ENCODE peak calls at places on chromosome 13, in nine cellular contexts. One of them, this sample, is unnamed.

GRCh38 chr13:77946522-77946921 is 27.9 kb upstream of the EDNRB start:
- DNase-seq in NCI-H345: no peak
- DNase-seq in esophagus squamous epithelium: no peak
- DNase-seq in ascending aorta: no peak
- DNase-seq in AG04450: no peak
- DNase-seq in ACHN: no peak
- DNase-seq in activated T-cell treated with anti-CD3 and anti-CD28 coated beads, Interleukin-2, amount 50 U/mL, for 72 hours: no peak
- DNase-seq in right atrium auricular region: no peak
- DNase-seq in stimulated activated CD4-positive, alpha-beta T cell treated with anti-CD3 and anti-CD28 coated beads, Interleukin-15, amount 100 ng/mL, for 48 hours: no peak
- DNase-seq in this sample: no peak

GRCh38 chr13:27174766-27175455 is 3.3 kb upstream of the USP12 start:
- DNase-seq in NCI-H345: no peak
- DNase-seq in esophagus squamous epithelium: no peak
- DNase-seq in ascending aorta: no peak
- DNase-seq in AG04450: no peak
- DNase-seq in ACHN: no peak
- DNase-seq in activated T-cell treated with anti-CD3 and anti-CD28 coated beads, Interleukin-2, amount 50 U/mL, for 72 hours: no peak
- DNase-seq in right atrium auricular region: no peak
- DNase-seq in stimulated activated CD4-positive, alpha-beta T cell treated with anti-CD3 and anti-CD28 coated beads, Interleukin-15, amount 100 ng/mL, for 48 hours: no peak
- DNase-seq in this sample: no peak

GRCh38 chr13:86986448-86986847 is 684.7 kb upstream of the SLITRK5 start:
- DNase-seq in NCI-H345: peak; percentile 55
- DNase-seq in esophagus squamous epithelium: no peak
- DNase-seq in ascending aorta: no peak
- DNase-seq in AG04450: no peak
- DNase-seq in ACHN: no peak
- DNase-seq in activated T-cell treated with anti-CD3 and anti-CD28 coated beads, Interleukin-2, amount 50 U/mL, for 72 hours: no peak
- DNase-seq in right atrium auricular region: no peak
- DNase-seq in stimulated activated CD4-positive, alpha-beta T cell treated with anti-CD3 and anti-CD28 coated beads, Interleukin-15, amount 100 ng/mL, for 48 hours: no peak
- DNase-seq in this sample: peak; percentile 33

GRCh38 chr13:98274921-98275487 is 97.9 kb upstream of the RNF113B start:
- DNase-seq in NCI-H345: no peak
- DNase-seq in esophagus squamous epithelium: no peak
- DNase-seq in ascending aorta: no peak
- DNase-seq in AG04450: peak; percentile 49
- DNase-seq in ACHN: no peak
- DNase-seq in activated T-cell treated with anti-CD3 and anti-CD28 coated beads, Interleukin-2, amount 50 U/mL, for 72 hours: no peak
- DNase-seq in right atrium auricular region: no peak
- DNase-seq in stimulated activated CD4-positive, alpha-beta T cell treated with anti-CD3 and anti-CD28 coated beads, Interleukin-15, amount 100 ng/mL, for 48 hours: no peak
- DNase-seq in this sample: no peak

GRCh38 chr13:41284512-41285288 is 21.3 kb upstream of the MTRF1 start:
- DNase-seq in NCI-H345: no peak
- DNase-seq in esophagus squamous epithelium: no peak
- DNase-seq in ascending aorta: no peak
- DNase-seq in AG04450: peak; percentile 20
- DNase-seq in ACHN: no peak
- DNase-seq in activated T-cell treated with anti-CD3 and anti-CD28 coated beads, Interleukin-2, amount 50 U/mL, for 72 hours: peak; percentile 2
- DNase-seq in right atrium auricular region: no peak
- DNase-seq in stimulated activated CD4-positive, alpha-beta T cell treated with anti-CD3 and anti-CD28 coated beads, Interleukin-15, amount 100 ng/mL, for 48 hours: no peak
- DNase-seq in this sample: peak; percentile 60

GRCh38 chr13:73970413-73971055 is 163.7 kb downstream of the KLF12 start:
- DNase-seq in NCI-H345: no peak
- DNase-seq in esophagus squamous epithelium: no peak
- DNase-seq in ascending aorta: no peak
- DNase-seq in AG04450: no peak
- DNase-seq in ACHN: no peak
- DNase-seq in activated T-cell treated with anti-CD3 and anti-CD28 coated beads, Interleukin-2, amount 50 U/mL, for 72 hours: no peak
- DNase-seq in right atrium auricular region: no peak
- DNase-seq in stimulated activated CD4-positive, alpha-beta T cell treated with anti-CD3 and anti-CD28 coated beads, Interleukin-15, amount 100 ng/mL, for 48 hours: no peak
- DNase-seq in this sample: no peak

GRCh38 chr13:95723428-95723827 is 46.5 kb downstream of the DNAJC3 start:
- DNase-seq in NCI-H345: no peak
- DNase-seq in esophagus squamous epithelium: no peak
- DNase-seq in ascending aorta: no peak
- DNase-seq in AG04450: no peak
- DNase-seq in ACHN: no peak
- DNase-seq in activated T-cell treated with anti-CD3 and anti-CD28 coated beads, Interleukin-2, amount 50 U/mL, for 72 hours: no peak
- DNase-seq in right atrium auricular region: no peak
- DNase-seq in stimulated activated CD4-positive, alpha-beta T cell treated with anti-CD3 and anti-CD28 coated beads, Interleukin-15, amount 100 ng/mL, for 48 hours: no peak
- DNase-seq in this sample: no peak

GRCh38 chr13:30679483-30680330 is 55.6 kb upstream of the ALOX5AP start:
- DNase-seq in NCI-H345: peak; percentile 4
- DNase-seq in esophagus squamous epithelium: no peak
- DNase-seq in ascending aorta: no peak
- DNase-seq in AG04450: no peak
- DNase-seq in ACHN: peak; percentile 42
- DNase-seq in activated T-cell treated with anti-CD3 and anti-CD28 coated beads, Interleukin-2, amount 50 U/mL, for 72 hours: peak; percentile 27
- DNase-seq in right atrium auricular region: no peak
- DNase-seq in stimulated activated CD4-positive, alpha-beta T cell treated with anti-CD3 and anti-CD28 coated beads, Interleukin-15, amount 100 ng/mL, for 48 hours: no peak
- DNase-seq in this sample: peak; percentile 40

GRCh38 chr13:33285420-33286124 is at the start of gene STARD13:
- DNase-seq in NCI-H345: peak; percentile 26
- DNase-seq in esophagus squamous epithelium: peak; percentile 20
- DNase-seq in ascending aorta: peak; percentile 98
- DNase-seq in AG04450: peak; percentile 96
- DNase-seq in ACHN: peak; percentile 96
- DNase-seq in activated T-cell treated with anti-CD3 and anti-CD28 coated beads, Interleukin-2, amount 50 U/mL, for 72 hours: peak; percentile 8
- DNase-seq in right atrium auricular region: peak; percentile 99
- DNase-seq in stimulated activated CD4-positive, alpha-beta T cell treated with anti-CD3 and anti-CD28 coated beads, Interleukin-15, amount 100 ng/mL, for 48 hours: no peak
- DNase-seq in this sample: peak; percentile 78

GRCh38 chr13:98184796-98185195 is 7.7 kb upstream of the RNF113B start:
- DNase-seq in NCI-H345: no peak
- DNase-seq in esophagus squamous epithelium: no peak
- DNase-seq in ascending aorta: no peak
- DNase-seq in AG04450: no peak
- DNase-seq in ACHN: no peak
- DNase-seq in activated T-cell treated with anti-CD3 and anti-CD28 coated beads, Interleukin-2, amount 50 U/mL, for 72 hours: no peak
- DNase-seq in right atrium auricular region: no peak
- DNase-seq in stimulated activated CD4-positive, alpha-beta T cell treated with anti-CD3 and anti-CD28 coated beads, Interleukin-15, amount 100 ng/mL, for 48 hours: no peak
- DNase-seq in this sample: no peak

GRCh38 chr13:20128459-20128927 is 32.4 kb downstream of the GJA3 start:
- DNase-seq in NCI-H345: no peak
- DNase-seq in esophagus squamous epithelium: no peak
- DNase-seq in ascending aorta: no peak
- DNase-seq in AG04450: no peak
- DNase-seq in ACHN: peak; percentile 6
- DNase-seq in activated T-cell treated with anti-CD3 and anti-CD28 coated beads, Interleukin-2, amount 50 U/mL, for 72 hours: peak; percentile 22
- DNase-seq in right atrium auricular region: no peak
- DNase-seq in stimulated activated CD4-positive, alpha-beta T cell treated with anti-CD3 and anti-CD28 coated beads, Interleukin-15, amount 100 ng/mL, for 48 hours: no peak
- DNase-seq in this sample: no peak

This sample was measured in A549.